ENCODE peak calls at places on chromosomes 2 and 18, in four cellular contexts. One of them, this sample, is unnamed. For H3K36me3, the result is how much of the 10 kb centered on the place peaks cover.

GRCh38 chr18:26301681-26302080 is 75.4 kb downstream of the TAF4B start:
- DNase-seq in CD8-positive, alpha-beta T cell: no peak
- DNase-seq in breast epithelium: peak
- DNase-seq in neuronal stem cell: no peak
- DNase-seq in this sample: no peak

GRCh38 chr2:202009019-202009481 is 24.6 kb upstream of the FZD7 start:
- DNase-seq in neuronal stem cell: no peak
- DNase-seq in CD8-positive, alpha-beta T cell: no peak
- DNase-seq in breast epithelium: no peak
- DNase-seq in this sample: no peak

GRCh38 chr2:156399950-156400703 is 36.1 kb upstream of the GPD2 start:
- DNase-seq in neuronal stem cell: no peak
- DNase-seq in CD8-positive, alpha-beta T cell: peak
- DNase-seq in breast epithelium: peak
- DNase-seq in this sample: no peak

GRCh38 chr2:190941571-190941970 is 61.0 kb downstream of the GLS start:
- DNase-seq in neuronal stem cell: no peak
- DNase-seq in breast epithelium: no peak
- DNase-seq in CD8-positive, alpha-beta T cell: no peak
- DNase-seq in this sample: no peak

GRCh38 chr18:74331404-74331803 is 15.8 kb downstream of the C18orf63 start:
- DNase-seq in breast epithelium: no peak
- DNase-seq in neuronal stem cell: no peak
- DNase-seq in CD8-positive, alpha-beta T cell: no peak
- DNase-seq in this sample: no peak

GRCh38 chr2:128687551-128687945 is 368.9 kb upstream of the HS6ST1 start:
- DNase-seq in breast epithelium: no peak
- DNase-seq in neuronal stem cell: no peak
- DNase-seq in CD8-positive, alpha-beta T cell: no peak
- DNase-seq in this sample: no peak

GRCh38 chr2:105398522-105399206 is at the start of gene FHL2:
- DNase-seq in breast epithelium: peak
- DNase-seq in neuronal stem cell: peak
- DNase-seq in CD8-positive, alpha-beta T cell: peak
- DNase-seq in this sample: peak

GRCh38 chr2:27020337-27020948 is 12.3 kb upstream of the TMEM214 start:
- DNase-seq in CD8-positive, alpha-beta T cell: no peak
- DNase-seq in neuronal stem cell: no peak
- DNase-seq in breast epithelium: no peak
- DNase-seq in this sample: no peak

DNA sequence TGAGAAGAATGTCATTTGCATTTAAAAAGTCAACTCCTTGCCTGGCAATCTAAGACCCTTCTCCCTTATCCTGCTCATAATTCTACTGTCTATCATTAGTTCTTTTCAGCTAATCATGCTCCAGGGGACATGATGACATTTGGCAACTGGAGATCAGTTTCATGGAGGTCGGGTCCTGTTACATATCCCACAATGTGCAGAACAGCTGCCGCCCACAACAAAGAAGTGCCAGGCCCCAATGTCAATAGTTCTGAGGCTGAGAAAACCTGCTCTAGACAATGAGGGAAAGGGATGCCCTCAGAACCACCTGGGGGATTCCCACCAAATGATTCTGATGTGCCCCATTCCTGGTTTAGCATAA is 53.4 kb upstream of the IL1RL1 start:
- DNase-seq in breast epithelium: no peak
- DNase-seq in CD8-positive, alpha-beta T cell: no peak
- DNase-seq in neuronal stem cell: no peak
- DNase-seq in this sample: no peak
- H3K27ac ChIP-seq in breast epithelium: no peak
- H3K27ac ChIP-seq in CD8-positive, alpha-beta T cell: no peak
- H3K27ac ChIP-seq in neuronal stem cell: no peak
- H3K27ac ChIP-seq in this sample: no peak

DNA sequence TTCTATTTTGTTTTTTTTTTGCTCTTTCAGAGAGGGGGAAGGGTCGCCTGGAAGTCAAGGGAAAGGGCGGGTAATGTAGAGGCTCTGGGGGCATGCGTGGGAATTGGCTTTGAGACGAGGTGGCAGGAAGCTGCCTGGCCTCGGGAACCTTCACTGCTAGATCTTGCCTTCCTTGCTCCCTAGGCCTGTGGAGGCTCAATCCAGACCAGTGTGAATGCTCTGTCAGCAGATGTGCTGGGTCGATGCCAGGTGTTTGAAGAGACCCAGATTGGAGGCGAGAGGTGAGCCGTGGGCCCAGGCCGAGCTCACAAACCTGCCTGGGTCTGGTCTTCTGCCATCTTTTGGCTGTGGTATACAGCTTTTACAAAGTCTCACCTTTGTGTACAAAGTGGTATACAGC is 15.5 kb downstream of the CCT7 start:
- DNase-seq in breast epithelium: no peak
- DNase-seq in CD8-positive, alpha-beta T cell: no peak
- DNase-seq in neuronal stem cell: no peak
- DNase-seq in this sample: no peak
- H3K36me3 ChIP-seq in breast epithelium: under half
- H3K36me3 ChIP-seq in CD8-positive, alpha-beta T cell: half or more
- H3K36me3 ChIP-seq in neuronal stem cell: half or more
- H3K36me3 ChIP-seq in this sample: half or more

GRCh38 chr2:216161967-216162366 is 52.8 kb downstream of the XRCC5 start:
- DNase-seq in neuronal stem cell: no peak
- DNase-seq in CD8-positive, alpha-beta T cell: no peak
- DNase-seq in breast epithelium: no peak
- DNase-seq in this sample: no peak

GRCh38 chr2:216160786-216161185 is 51.6 kb downstream of the XRCC5 start:
- DNase-seq in neuronal stem cell: no peak
- DNase-seq in breast epithelium: no peak
- DNase-seq in CD8-positive, alpha-beta T cell: no peak
- DNase-seq in this sample: no peak

GRCh38 chr2:216156822-216157221 is 47.7 kb downstream of the XRCC5 start:
- DNase-seq in CD8-positive, alpha-beta T cell: no peak
- DNase-seq in neuronal stem cell: no peak
- DNase-seq in breast epithelium: no peak
- DNase-seq in this sample: no peak

GRCh38 chr2:216159646-216160045 is 50.5 kb downstream of the XRCC5 start:
- DNase-seq in CD8-positive, alpha-beta T cell: no peak
- DNase-seq in neuronal stem cell: no peak
- DNase-seq in breast epithelium: no peak
- DNase-seq in this sample: no peak

DNA sequence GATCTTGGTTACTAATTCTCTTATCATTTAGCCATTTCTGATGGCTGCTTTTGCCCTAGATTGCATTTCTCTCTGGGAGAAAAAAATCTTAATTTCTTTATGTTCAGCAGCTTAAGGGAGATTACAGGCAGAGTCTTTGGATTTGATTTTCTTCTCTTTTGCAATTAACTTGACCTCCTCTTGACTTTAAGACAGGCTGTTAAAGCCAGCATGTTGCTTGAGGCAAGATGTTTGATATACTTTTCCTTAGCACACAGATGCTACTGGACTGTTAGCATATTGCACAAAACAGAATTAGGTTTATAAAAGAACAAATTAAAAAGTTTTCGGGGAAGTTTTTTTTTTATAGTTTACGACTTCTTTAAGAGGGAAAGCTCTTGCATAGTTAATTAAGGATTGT is 50.0 kb downstream of the XRCC5 start:
- DNase-seq in breast epithelium: no peak
- DNase-seq in CD8-positive, alpha-beta T cell: no peak
- DNase-seq in neuronal stem cell: no peak
- DNase-seq in this sample: no peak
- H3K27ac ChIP-seq in breast epithelium: no peak
- H3K27ac ChIP-seq in CD8-positive, alpha-beta T cell: no peak
- H3K27ac ChIP-seq in neuronal stem cell: no peak
- H3K27ac ChIP-seq in this sample: no peak

GRCh38 chr18:6979954-6980353 is 137.6 kb downstream of the LAMA1 start:
- DNase-seq in neuronal stem cell: no peak
- DNase-seq in CD8-positive, alpha-beta T cell: no peak
- DNase-seq in breast epithelium: no peak
- DNase-seq in this sample: no peak

GRCh38 chr18:6982398-6982797 is 135.2 kb downstream of the LAMA1 start:
- DNase-seq in CD8-positive, alpha-beta T cell: no peak
- DNase-seq in breast epithelium: no peak
- DNase-seq in neuronal stem cell: no peak
- DNase-seq in this sample: no peak

GRCh38 chr18:6983366-6983765 is 134.2 kb downstream of the LAMA1 start:
- DNase-seq in CD8-positive, alpha-beta T cell: no peak
- DNase-seq in breast epithelium: no peak
- DNase-seq in neuronal stem cell: no peak
- DNase-seq in this sample: no peak

GRCh38 chr18:6976935-6977334 is 140.7 kb downstream of the LAMA1 start:
- DNase-seq in neuronal stem cell: no peak
- DNase-seq in breast epithelium: no peak
- DNase-seq in CD8-positive, alpha-beta T cell: no peak
- DNase-seq in this sample: no peak

GRCh38 chr18:6980363-6980762 is 137.2 kb downstream of the LAMA1 start:
- DNase-seq in breast epithelium: no peak
- DNase-seq in CD8-positive, alpha-beta T cell: no peak
- DNase-seq in neuronal stem cell: no peak
- DNase-seq in this sample: no peak
- H3K36me3 ChIP-seq in breast epithelium: under half
- H3K36me3 ChIP-seq in CD8-positive, alpha-beta T cell: under half
- H3K36me3 ChIP-seq in neuronal stem cell: under half
- H3K36me3 ChIP-seq in this sample: under half

DNA sequence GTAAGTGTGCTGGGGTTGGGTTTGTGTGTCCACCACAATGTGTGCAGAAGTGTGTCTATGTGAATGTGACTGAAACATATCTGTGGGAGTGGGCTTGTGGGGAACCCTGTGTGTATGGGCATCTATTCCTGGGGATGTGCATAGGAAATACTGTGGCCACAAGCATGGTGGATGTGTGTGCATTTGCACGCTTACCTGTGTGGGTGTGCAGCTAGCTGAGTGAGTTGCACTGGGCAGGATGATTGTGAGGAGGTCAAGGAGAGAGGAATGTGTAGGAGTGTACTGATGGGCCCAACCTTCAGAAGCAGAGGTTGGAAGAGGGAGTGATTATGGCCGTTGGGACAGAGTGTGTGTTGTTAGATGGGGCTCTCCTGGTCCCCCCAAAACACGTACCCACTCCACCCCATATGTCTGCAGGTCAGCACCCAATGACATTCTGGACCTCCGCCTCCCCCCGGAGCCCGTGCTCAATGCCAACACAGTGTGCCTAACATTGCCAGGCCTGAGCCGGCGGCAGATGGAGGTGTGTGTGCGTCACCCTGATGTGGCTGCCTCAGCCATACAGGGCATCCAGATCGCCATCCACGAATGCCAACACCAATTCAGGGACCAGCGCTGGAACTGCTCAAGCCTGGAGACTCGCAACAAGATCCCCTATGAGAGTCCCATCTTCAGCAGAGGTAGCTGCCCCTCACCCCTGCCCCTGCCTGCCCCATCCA is 1.3 kb downstream of the WNT10A start:
- DNase-seq in breast epithelium: no peak
- DNase-seq in CD8-positive, alpha-beta T cell: no peak
- DNase-seq in neuronal stem cell: no peak
- DNase-seq in this sample: no peak
- H3K27ac ChIP-seq in breast epithelium: no peak
- H3K27ac ChIP-seq in CD8-positive, alpha-beta T cell: no peak
- H3K27ac ChIP-seq in neuronal stem cell: no peak
- H3K27ac ChIP-seq in this sample: peak